ENCODE peak calls at places on chromosomes 4 and X, in six cellular contexts. U is GM12878, A is GM12892, T is H1, B is HepG2, H is K562. M is an unnamed sample.
A peak's percentile ranks its signal among the peaks of the same experiment; 100 is the strongest.

GRCh38 chr4:120843840-120844527 is 78.5 kb downstream of the PRDM5 start:
- DNase-seq in U (no peak), A (no peak), T (peak; percentile 61), B (no peak), H (no peak), M (no peak)

GRCh38 chr4:105815701-105816100 is 79.6 kb upstream of the NPNT start:
- DNase-seq in U (no peak), A (no peak), T (no peak), B (no peak), H (no peak), M (no peak)

GRCh38 chr4:8547108-8547911 is 32.9 kb upstream of the GPR78 start:
- DNase-seq in U (no peak), A (no peak), T (peak; percentile 69), B (peak; percentile 12), H (peak; percentile 82), M (no peak)

GRCh38 chr4:113434247-113434587 is 327.3 kb downstream of the CAMK2D start:
- DNase-seq in U (no peak), A (no peak), T (no peak), B (peak; percentile 10), H (no peak), M (no peak)

GRCh38 chr4:113383111-113383785 is 333.8 kb downstream of the ANK2 start:
- DNase-seq in U (no peak), A (no peak), T (no peak), B (no peak), H (no peak), M (no peak)

GRCh38 chr4:8345946-8346814 is 76.6 kb downstream of the HTRA3 start:
- DNase-seq in U (no peak), A (no peak), T (no peak), B (no peak), H (no peak), M (no peak)

GRCh38 chr4:48651869-48652447 is 128.1 kb downstream of the FRYL start:
- DNase-seq in U (no peak), A (no peak), T (no peak), B (no peak), H (no peak), M (no peak)

GRCh38 chrX:9682456-9682855 is 83.2 kb downstream of the GPR143 start:
- DNase-seq in U (no peak), A (no peak), T (peak; percentile 43), B (no peak), H (no peak), M (no peak)

GRCh38 chr4:2297606-2298517 is 36.0 kb upstream of the MXD4 start:
- DNase-seq in U (no peak), A (peak; percentile 13), T (no peak), B (no peak), H (no peak), M (no peak)

GRCh38 chrX:115449742-115450141 is 111.2 kb upstream of the PLS3 start:
- DNase-seq in U (no peak), A (no peak), T (no peak), B (peak; percentile 39), H (peak; percentile 2), M (no peak)

GRCh38 chr4:20320232-20320631 is 68.5 kb downstream of the SLIT2 start:
- DNase-seq in U (no peak), A (no peak), T (no peak), B (no peak), H (no peak), M (no peak)

GRCh38 chrX:120559799-120560198 is 963 bp downstream of the CUL4B start:
- DNase-seq in U (no peak), A (no peak), T (no peak), B (no peak), H (peak; percentile 19), M (no peak)

GRCh38 chr4:2646386-2647149 is 109.6 kb downstream of the TNIP2 start:
- DNase-seq in U (no peak), A (no peak), T (no peak), B (no peak), H (peak; percentile 8), M (no peak)

GRCh38 chr4:157994863-157995262 is 178.0 kb downstream of the GASK1B start:
- DNase-seq in U (no peak), A (no peak), T (no peak), B (peak; percentile 96), H (no peak), M (no peak)

GRCh38 chr4:79651516-79651915 is 243.5 kb upstream of the GK2 start:
- DNase-seq in U (no peak), A (no peak), T (no peak), B (peak; percentile 1), H (no peak), M (no peak)

GRCh38 chr4:4852591-4853362 is 6.7 kb upstream of the MSX1 start:
- DNase-seq in U (no peak), A (no peak), T (peak; percentile 78), B (no peak), H (peak; percentile 38), M (no peak)

GRCh38 chr4:136156947-136157346 is 1375.3 kb downstream of the PCDH18 start:
- DNase-seq in U (no peak), A (no peak), T (no peak), B (no peak), H (no peak), M (no peak)

GRCh38 chr4:133151681-133152329 is 2.7 kb downstream of the PCDH10 start:
- DNase-seq in U (no peak), A (no peak), T (peak; percentile 76), B (no peak), H (no peak), M (no peak)

GRCh38 chrX:10781847-10782530 is 161.6 kb upstream of the MID1 start:
- DNase-seq in U (no peak), A (no peak), T (no peak), B (no peak), H (no peak), M (no peak)

GRCh38 chrX:38847206-38847902 is 46.1 kb downstream of the MID1IP1 start:
- DNase-seq in U (no peak), A (no peak), T (no peak), B (no peak), H (no peak), M (no peak)

GRCh38 chrX:133302775-133303445 is 84.8 kb upstream of the TFDP3 start:
- DNase-seq in U (no peak), A (no peak), T (no peak), B (no peak), H (no peak), M (no peak)

GRCh38 chr4:43757147-43757546 is 691.5 kb downstream of the KCTD8 start:
- DNase-seq in U (no peak), A (no peak), T (no peak), B (no peak), H (no peak), M (no peak)

GRCh38 chrX:44415639-44416386 is 72.3 kb upstream of the EFHC2 start:
- DNase-seq in U (no peak), A (no peak), T (no peak), B (no peak), H (no peak), M (no peak)

GRCh38 chr4:10917475-10918103 is 233.0 kb upstream of the CLNK start:
- DNase-seq in U (no peak), A (no peak), T (no peak), B (no peak), H (no peak), M (no peak)

GRCh38 chr4:155402941-155403340 is 26.2 kb upstream of the MAP9 start:
- DNase-seq in U (no peak), A (no peak), T (no peak), B (no peak), H (no peak), M (no peak)

GRCh38 chrX:71464968-71465367 is 67.9 kb upstream of the OGT start:
- DNase-seq in U (no peak), A (no peak), T (no peak), B (no peak), H (no peak), M (no peak)

GRCh38 chr4:57865264-57865663 is 755.1 kb upstream of the IGFBP7 start:
- DNase-seq in U (peak; percentile 17), A (no peak), T (no peak), B (no peak), H (no peak), M (no peak)

GRCh38 chrX:30060718-30061117 is 154.6 kb upstream of the MAGEB2 start:
- DNase-seq in U (no peak), A (no peak), T (no peak), B (no peak), H (no peak), M (no peak)

GRCh38 chrX:118627084-118627758 is 100.2 kb upstream of the IL13RA1 start:
- DNase-seq in U (no peak), A (no peak), T (no peak), B (peak; percentile 5), H (peak; percentile 23), M (no peak)

GRCh38 chrX:87064522-87064921 is 453.1 kb upstream of the KLHL4 start:
- DNase-seq in U (no peak), A (no peak), T (no peak), B (no peak), H (no peak), M (no peak)

GRCh38 chrX:106952089-106952488 is 31.9 kb downstream of the CLDN2 start:
- DNase-seq in U (no peak), A (no peak), T (no peak), B (no peak), H (no peak), M (no peak)

GRCh38 chrX:85865324-85865723 is 182.0 kb downstream of the CHM start:
- DNase-seq in U (no peak), A (no peak), T (no peak), B (no peak), H (no peak), M (no peak)

GRCh38 chr4:138573246-138573645 is 331.1 kb upstream of the SLC7A11 start:
- DNase-seq in U (no peak), A (no peak), T (no peak), B (no peak), H (no peak), M (no peak)

GRCh38 chr4:138577145-138577544 is 335.0 kb upstream of the SLC7A11 start:
- DNase-seq in U (no peak), A (no peak), T (no peak), B (no peak), H (no peak), M (no peak)

GRCh38 chr4:138576684-138577083 is 334.5 kb upstream of the SLC7A11 start:
- DNase-seq in U (no peak), A (no peak), T (no peak), B (peak; percentile 39), H (peak; percentile 20), M (no peak)

GRCh38 chr4:138579146-138579545 is 337.0 kb upstream of the SLC7A11 start:
- DNase-seq in U (no peak), A (no peak), T (no peak), B (no peak), H (no peak), M (no peak)
- TF ChIP-seq POLR2A in U (no peak), A (no peak), T (no peak), B (no peak), H (no peak), M (no peak)

GRCh38 chrX:12304261-12304660 is 166.0 kb downstream of the FRMPD4 start:
- DNase-seq in U (no peak), A (no peak), T (no peak), B (no peak), H (no peak), M (no peak)
- TF ChIP-seq TAF1 in U (no peak), A (no peak), T (no peak), B (no peak), H (no peak), M (no peak)

GRCh38 chr4:102826890-102827673 is at the start of gene UBE2D3:
- DNase-seq in U (peak; percentile 45), A (peak; percentile 30), T (peak; percentile 92), B (peak; percentile 81), H (peak; percentile 94), M (peak; percentile 30)
- TF ChIP-seq POLR2A in U (peak; percentile 93), A (peak; percentile 81), T (peak; percentile 94), B (peak; percentile 60), H (peak; percentile 94), M (no peak)

GRCh38 chrX:12309040-12309732 is 170.9 kb downstream of the FRMPD4 start:
- DNase-seq in U (no peak), A (no peak), T (no peak), B (no peak), H (no peak), M (no peak)
- TF ChIP-seq TAF1 in U (no peak), A (no peak), T (no peak), B (no peak), H (no peak), M (no peak)